ENCODE peak calls at places on chromosomes 11 and 22, in ten cellular contexts. One of them, this sample, is unnamed.

GRCh38 chr11:119489087-119489486 is 66.1 kb upstream of the THY1 start:
- DNase-seq in fibroblast of villous mesenchyme: no peak
- DNase-seq in stimulated activated CD4-positive, alpha-beta T cell treated with anti-CD3 and anti-CD28 coated beads, Interleukin-2, amount 100 ng/mL, for 24 hours: no peak
- DNase-seq in nephron progenitor cell: no peak
- DNase-seq in CD8-positive, alpha-beta memory T cell: no peak
- DNase-seq in vagina: no peak
- DNase-seq in AG09309: no peak
- DNase-seq in amygdala: no peak
- DNase-seq in GM04503: no peak
- DNase-seq in NCI-H510A treated with DMSO at 0.1 percent for 48 hours: no peak
- DNase-seq in this sample: no peak

GRCh38 chr11:106624377-106624776 is 393.9 kb downstream of the GUCY1A2 start:
- DNase-seq in NCI-H510A treated with DMSO at 0.1 percent for 48 hours: peak
- DNase-seq in vagina: no peak
- DNase-seq in stimulated activated CD4-positive, alpha-beta T cell treated with anti-CD3 and anti-CD28 coated beads, Interleukin-2, amount 100 ng/mL, for 24 hours: no peak
- DNase-seq in fibroblast of villous mesenchyme: no peak
- DNase-seq in nephron progenitor cell: no peak
- DNase-seq in GM04503: no peak
- DNase-seq in CD8-positive, alpha-beta memory T cell: no peak
- DNase-seq in amygdala: no peak
- DNase-seq in AG09309: no peak
- DNase-seq in this sample: no peak

GRCh38 chr22:20080445-20080775 is 369 bp downstream of the DGCR8 start:
- DNase-seq in nephron progenitor cell: peak
- DNase-seq in vagina: no peak
- DNase-seq in AG09309: no peak
- DNase-seq in NCI-H510A treated with DMSO at 0.1 percent for 48 hours: peak
- DNase-seq in amygdala: peak
- DNase-seq in CD8-positive, alpha-beta memory T cell: peak
- DNase-seq in GM04503: no peak
- DNase-seq in stimulated activated CD4-positive, alpha-beta T cell treated with anti-CD3 and anti-CD28 coated beads, Interleukin-2, amount 100 ng/mL, for 24 hours: peak
- DNase-seq in fibroblast of villous mesenchyme: peak
- DNase-seq in this sample: peak

GRCh38 chr22:19036523-19037273 is 85.5 kb downstream of the DGCR2 start:
- DNase-seq in fibroblast of villous mesenchyme: peak
- DNase-seq in amygdala: no peak
- DNase-seq in nephron progenitor cell: no peak
- DNase-seq in GM04503: no peak
- DNase-seq in NCI-H510A treated with DMSO at 0.1 percent for 48 hours: no peak
- DNase-seq in AG09309: no peak
- DNase-seq in vagina: no peak
- DNase-seq in CD8-positive, alpha-beta memory T cell: no peak
- DNase-seq in stimulated activated CD4-positive, alpha-beta T cell treated with anti-CD3 and anti-CD28 coated beads, Interleukin-2, amount 100 ng/mL, for 24 hours: no peak
- DNase-seq in this sample: no peak

GRCh38 chr11:87307101-87307500 is 269.4 kb downstream of the TMEM135 start:
- DNase-seq in NCI-H510A treated with DMSO at 0.1 percent for 48 hours: no peak
- DNase-seq in amygdala: no peak
- DNase-seq in CD8-positive, alpha-beta memory T cell: no peak
- DNase-seq in stimulated activated CD4-positive, alpha-beta T cell treated with anti-CD3 and anti-CD28 coated beads, Interleukin-2, amount 100 ng/mL, for 24 hours: no peak
- DNase-seq in vagina: no peak
- DNase-seq in GM04503: no peak
- DNase-seq in fibroblast of villous mesenchyme: no peak
- DNase-seq in AG09309: no peak
- DNase-seq in nephron progenitor cell: no peak
- DNase-seq in this sample: no peak

GRCh38 chr11:71286701-71287643 is 34.6 kb upstream of the SHANK2 start:
- DNase-seq in GM04503: peak
- DNase-seq in fibroblast of villous mesenchyme: peak
- DNase-seq in nephron progenitor cell: no peak
- DNase-seq in amygdala: peak
- DNase-seq in NCI-H510A treated with DMSO at 0.1 percent for 48 hours: no peak
- DNase-seq in AG09309: peak
- DNase-seq in vagina: peak
- DNase-seq in CD8-positive, alpha-beta memory T cell: no peak
- DNase-seq in stimulated activated CD4-positive, alpha-beta T cell treated with anti-CD3 and anti-CD28 coated beads, Interleukin-2, amount 100 ng/mL, for 24 hours: no peak
- DNase-seq in this sample: no peak

GRCh38 chr22:41966607-41967240 is 2.5 kb upstream of the SEPTIN3 start:
- DNase-seq in nephron progenitor cell: no peak
- DNase-seq in GM04503: peak
- DNase-seq in NCI-H510A treated with DMSO at 0.1 percent for 48 hours: peak
- DNase-seq in amygdala: peak
- DNase-seq in stimulated activated CD4-positive, alpha-beta T cell treated with anti-CD3 and anti-CD28 coated beads, Interleukin-2, amount 100 ng/mL, for 24 hours: peak
- DNase-seq in vagina: no peak
- DNase-seq in AG09309: peak
- DNase-seq in CD8-positive, alpha-beta memory T cell: no peak
- DNase-seq in fibroblast of villous mesenchyme: peak
- DNase-seq in this sample: no peak

GRCh38 chr22:37222440-37222971 is 10.2 kb upstream of the SSTR3 start:
- DNase-seq in AG09309: no peak
- DNase-seq in amygdala: no peak
- DNase-seq in stimulated activated CD4-positive, alpha-beta T cell treated with anti-CD3 and anti-CD28 coated beads, Interleukin-2, amount 100 ng/mL, for 24 hours: no peak
- DNase-seq in fibroblast of villous mesenchyme: no peak
- DNase-seq in nephron progenitor cell: no peak
- DNase-seq in vagina: no peak
- DNase-seq in NCI-H510A treated with DMSO at 0.1 percent for 48 hours: no peak
- DNase-seq in CD8-positive, alpha-beta memory T cell: peak
- DNase-seq in GM04503: no peak
- DNase-seq in this sample: no peak

GRCh38 chr11:74182635-74183034 is 11.5 kb downstream of the PPME1 start:
- DNase-seq in AG09309: no peak
- DNase-seq in CD8-positive, alpha-beta memory T cell: no peak
- DNase-seq in vagina: no peak
- DNase-seq in stimulated activated CD4-positive, alpha-beta T cell treated with anti-CD3 and anti-CD28 coated beads, Interleukin-2, amount 100 ng/mL, for 24 hours: no peak
- DNase-seq in fibroblast of villous mesenchyme: no peak
- DNase-seq in nephron progenitor cell: no peak
- DNase-seq in GM04503: no peak
- DNase-seq in amygdala: no peak
- DNase-seq in NCI-H510A treated with DMSO at 0.1 percent for 48 hours: no peak
- DNase-seq in this sample: no peak

GRCh38 chr11:11916981-11917399 is 75.2 kb downstream of the USP47 start:
- DNase-seq in CD8-positive, alpha-beta memory T cell: no peak
- DNase-seq in NCI-H510A treated with DMSO at 0.1 percent for 48 hours: no peak
- DNase-seq in fibroblast of villous mesenchyme: peak
- DNase-seq in nephron progenitor cell: no peak
- DNase-seq in stimulated activated CD4-positive, alpha-beta T cell treated with anti-CD3 and anti-CD28 coated beads, Interleukin-2, amount 100 ng/mL, for 24 hours: no peak
- DNase-seq in vagina: no peak
- DNase-seq in GM04503: peak
- DNase-seq in amygdala: no peak
- DNase-seq in AG09309: peak
- DNase-seq in this sample: no peak

GRCh38 chr22:47954107-47954506 is 1191.7 kb downstream of the TBC1D22A start:
- DNase-seq in vagina: no peak
- DNase-seq in fibroblast of villous mesenchyme: no peak
- DNase-seq in amygdala: no peak
- DNase-seq in GM04503: no peak
- DNase-seq in CD8-positive, alpha-beta memory T cell: no peak
- DNase-seq in AG09309: no peak
- DNase-seq in stimulated activated CD4-positive, alpha-beta T cell treated with anti-CD3 and anti-CD28 coated beads, Interleukin-2, amount 100 ng/mL, for 24 hours: no peak
- DNase-seq in NCI-H510A treated with DMSO at 0.1 percent for 48 hours: no peak
- DNase-seq in nephron progenitor cell: no peak
- DNase-seq in this sample: no peak

GRCh38 chr11:128776434-128777284 is 82.8 kb downstream of the FLI1 start:
- DNase-seq in AG09309: no peak
- DNase-seq in NCI-H510A treated with DMSO at 0.1 percent for 48 hours: peak
- DNase-seq in GM04503: no peak
- DNase-seq in CD8-positive, alpha-beta memory T cell: no peak
- DNase-seq in fibroblast of villous mesenchyme: peak
- DNase-seq in vagina: no peak
- DNase-seq in amygdala: no peak
- DNase-seq in stimulated activated CD4-positive, alpha-beta T cell treated with anti-CD3 and anti-CD28 coated beads, Interleukin-2, amount 100 ng/mL, for 24 hours: peak
- DNase-seq in nephron progenitor cell: peak
- DNase-seq in this sample: peak

GRCh38 chr11:94632356-94632755 is 65.2 kb downstream of the PIWIL4 start:
- DNase-seq in fibroblast of villous mesenchyme: no peak
- DNase-seq in stimulated activated CD4-positive, alpha-beta T cell treated with anti-CD3 and anti-CD28 coated beads, Interleukin-2, amount 100 ng/mL, for 24 hours: no peak
- DNase-seq in vagina: no peak
- DNase-seq in nephron progenitor cell: no peak
- DNase-seq in NCI-H510A treated with DMSO at 0.1 percent for 48 hours: no peak
- DNase-seq in CD8-positive, alpha-beta memory T cell: no peak
- DNase-seq in AG09309: no peak
- DNase-seq in amygdala: no peak
- DNase-seq in GM04503: no peak
- DNase-seq in this sample: no peak

GRCh38 chr11:63847363-63847762 is 8.5 kb downstream of the MARK2 start:
- DNase-seq in vagina: no peak
- DNase-seq in amygdala: no peak
- DNase-seq in AG09309: no peak
- DNase-seq in fibroblast of villous mesenchyme: no peak
- DNase-seq in CD8-positive, alpha-beta memory T cell: no peak
- DNase-seq in stimulated activated CD4-positive, alpha-beta T cell treated with anti-CD3 and anti-CD28 coated beads, Interleukin-2, amount 100 ng/mL, for 24 hours: no peak
- DNase-seq in GM04503: no peak
- DNase-seq in NCI-H510A treated with DMSO at 0.1 percent for 48 hours: peak
- DNase-seq in nephron progenitor cell: no peak
- DNase-seq in this sample: no peak

GRCh38 chr11:8017071-8017470 is 29.9 kb downstream of the EIF3F start:
- DNase-seq in NCI-H510A treated with DMSO at 0.1 percent for 48 hours: no peak
- DNase-seq in nephron progenitor cell: no peak
- DNase-seq in vagina: peak
- DNase-seq in AG09309: no peak
- DNase-seq in fibroblast of villous mesenchyme: no peak
- DNase-seq in CD8-positive, alpha-beta memory T cell: no peak
- DNase-seq in stimulated activated CD4-positive, alpha-beta T cell treated with anti-CD3 and anti-CD28 coated beads, Interleukin-2, amount 100 ng/mL, for 24 hours: no peak
- DNase-seq in GM04503: no peak
- DNase-seq in amygdala: no peak
- DNase-seq in this sample: no peak

GRCh38 chr22:35154937-35155387 is 89.0 kb downstream of the ISX start:
- DNase-seq in AG09309: peak
- DNase-seq in GM04503: peak
- DNase-seq in nephron progenitor cell: peak
- DNase-seq in NCI-H510A treated with DMSO at 0.1 percent for 48 hours: peak
- DNase-seq in vagina: no peak
- DNase-seq in fibroblast of villous mesenchyme: peak
- DNase-seq in stimulated activated CD4-positive, alpha-beta T cell treated with anti-CD3 and anti-CD28 coated beads, Interleukin-2, amount 100 ng/mL, for 24 hours: no peak
- DNase-seq in CD8-positive, alpha-beta memory T cell: no peak
- DNase-seq in amygdala: no peak
- DNase-seq in this sample: no peak

GRCh38 chr11:45133871-45134270 is 12.6 kb upstream of the PRDM11 start:
- DNase-seq in NCI-H510A treated with DMSO at 0.1 percent for 48 hours: no peak
- DNase-seq in GM04503: no peak
- DNase-seq in fibroblast of villous mesenchyme: no peak
- DNase-seq in stimulated activated CD4-positive, alpha-beta T cell treated with anti-CD3 and anti-CD28 coated beads, Interleukin-2, amount 100 ng/mL, for 24 hours: no peak
- DNase-seq in nephron progenitor cell: no peak
- DNase-seq in CD8-positive, alpha-beta memory T cell: no peak
- DNase-seq in vagina: no peak
- DNase-seq in amygdala: no peak
- DNase-seq in AG09309: no peak
- DNase-seq in this sample: no peak

GRCh38 chr22:19645905-19646304 is 68.4 kb upstream of the SEPTIN5 start:
- DNase-seq in vagina: no peak
- DNase-seq in GM04503: no peak
- DNase-seq in nephron progenitor cell: no peak
- DNase-seq in NCI-H510A treated with DMSO at 0.1 percent for 48 hours: no peak
- DNase-seq in fibroblast of villous mesenchyme: no peak
- DNase-seq in amygdala: no peak
- DNase-seq in CD8-positive, alpha-beta memory T cell: no peak
- DNase-seq in AG09309: no peak
- DNase-seq in stimulated activated CD4-positive, alpha-beta T cell treated with anti-CD3 and anti-CD28 coated beads, Interleukin-2, amount 100 ng/mL, for 24 hours: no peak
- DNase-seq in this sample: no peak

GRCh38 chr11:58567889-58568512 is 7.7 kb downstream of the LPXN start:
- DNase-seq in NCI-H510A treated with DMSO at 0.1 percent for 48 hours: peak
- DNase-seq in stimulated activated CD4-positive, alpha-beta T cell treated with anti-CD3 and anti-CD28 coated beads, Interleukin-2, amount 100 ng/mL, for 24 hours: peak
- DNase-seq in GM04503: no peak
- DNase-seq in nephron progenitor cell: peak
- DNase-seq in AG09309: no peak
- DNase-seq in vagina: no peak
- DNase-seq in fibroblast of villous mesenchyme: peak
- DNase-seq in CD8-positive, alpha-beta memory T cell: peak
- DNase-seq in amygdala: peak
- DNase-seq in this sample: peak

GRCh38 chr22:29773233-29773632 is 6.1 kb downstream of the UQCR10 start:
- DNase-seq in vagina: no peak
- DNase-seq in NCI-H510A treated with DMSO at 0.1 percent for 48 hours: no peak
- DNase-seq in AG09309: no peak
- DNase-seq in nephron progenitor cell: no peak
- DNase-seq in stimulated activated CD4-positive, alpha-beta T cell treated with anti-CD3 and anti-CD28 coated beads, Interleukin-2, amount 100 ng/mL, for 24 hours: no peak
- DNase-seq in CD8-positive, alpha-beta memory T cell: no peak
- DNase-seq in amygdala: no peak
- DNase-seq in GM04503: no peak
- DNase-seq in fibroblast of villous mesenchyme: no peak
- DNase-seq in this sample: no peak

GRCh38 chr11:64694821-64695365 is 28.1 kb downstream of the NRXN2 start:
- DNase-seq in nephron progenitor cell: peak
- DNase-seq in NCI-H510A treated with DMSO at 0.1 percent for 48 hours: peak
- DNase-seq in stimulated activated CD4-positive, alpha-beta T cell treated with anti-CD3 and anti-CD28 coated beads, Interleukin-2, amount 100 ng/mL, for 24 hours: no peak
- DNase-seq in vagina: no peak
- DNase-seq in fibroblast of villous mesenchyme: no peak
- DNase-seq in AG09309: no peak
- DNase-seq in CD8-positive, alpha-beta memory T cell: no peak
- DNase-seq in amygdala: peak
- DNase-seq in GM04503: no peak
- DNase-seq in this sample: no peak

GRCh38 chr11:75802913-75803820 is 11.8 kb upstream of the UVRAG start:
- DNase-seq in GM04503: no peak
- DNase-seq in CD8-positive, alpha-beta memory T cell: peak
- DNase-seq in NCI-H510A treated with DMSO at 0.1 percent for 48 hours: peak
- DNase-seq in stimulated activated CD4-positive, alpha-beta T cell treated with anti-CD3 and anti-CD28 coated beads, Interleukin-2, amount 100 ng/mL, for 24 hours: peak
- DNase-seq in vagina: no peak
- DNase-seq in amygdala: peak
- DNase-seq in fibroblast of villous mesenchyme: peak
- DNase-seq in AG09309: no peak
- DNase-seq in nephron progenitor cell: peak
- DNase-seq in this sample: peak